ENCODE peak calls at places on chromosome 19, in five cellular contexts. One of them, this sample, is unnamed.

GRCh38 chr19:39671739-39672363 is 16.1 kb downstream of the LGALS16 start:
- DNase-seq in left ventricle myocardium inferior: no peak
- DNase-seq in astrocyte of the spinal cord: peak; percentile 20
- DNase-seq in kidney: no peak
- DNase-seq in ovary: no peak
- DNase-seq in this sample: no peak

GRCh38 chr19:45630463-45630862 is 8.7 kb downstream of the EML2 start:
- DNase-seq in left ventricle myocardium inferior: no peak
- DNase-seq in astrocyte of the spinal cord: peak; percentile 92
- DNase-seq in kidney: no peak
- DNase-seq in ovary: no peak
- DNase-seq in this sample: no peak

GRCh38 chr19:9061879-9062278 is 25.0 kb upstream of the OR1M1 start:
- DNase-seq in left ventricle myocardium inferior: no peak
- DNase-seq in astrocyte of the spinal cord: no peak
- DNase-seq in kidney: no peak
- DNase-seq in ovary: no peak
- DNase-seq in this sample: no peak

GRCh38 chr19:33464733-33465115 is 56.9 kb downstream of the PEPD start:
- DNase-seq in left ventricle myocardium inferior: no peak
- DNase-seq in astrocyte of the spinal cord: no peak
- DNase-seq in kidney: no peak
- DNase-seq in ovary: no peak
- DNase-seq in this sample: no peak

GRCh38 chr19:4227771-4228170 is 1.6 kb upstream of the EBI3 start:
- DNase-seq in left ventricle myocardium inferior: no peak
- DNase-seq in astrocyte of the spinal cord: no peak
- DNase-seq in kidney: no peak
- DNase-seq in ovary: no peak
- DNase-seq in this sample: no peak

GRCh38 chr19:2192862-2193261 is 29.1 kb downstream of the DOT1L start:
- DNase-seq in left ventricle myocardium inferior: no peak
- DNase-seq in astrocyte of the spinal cord: no peak
- DNase-seq in kidney: no peak
- DNase-seq in ovary: no peak
- DNase-seq in this sample: no peak

GRCh38 chr19:20313894-20314293 is 146.9 kb downstream of the ZNF486 start:
- DNase-seq in left ventricle myocardium inferior: no peak
- DNase-seq in astrocyte of the spinal cord: no peak
- DNase-seq in kidney: no peak
- DNase-seq in ovary: no peak
- DNase-seq in this sample: no peak

GRCh38 chr19:50803633-50804419 is 13.6 kb downstream of the ACP4 start:
- DNase-seq in left ventricle myocardium inferior: no peak
- DNase-seq in astrocyte of the spinal cord: no peak
- DNase-seq in kidney: no peak
- DNase-seq in ovary: no peak
- DNase-seq in this sample: no peak

GRCh38 chr19:48918801-48919247 is 14.7 kb upstream of the DHDH start:
- DNase-seq in left ventricle myocardium inferior: no peak
- DNase-seq in astrocyte of the spinal cord: no peak
- DNase-seq in kidney: no peak
- DNase-seq in ovary: no peak
- DNase-seq in this sample: no peak

GRCh38 chr19:34288381-34288780 is 34.0 kb downstream of the GARRE1 start:
- DNase-seq in left ventricle myocardium inferior: no peak
- DNase-seq in astrocyte of the spinal cord: no peak
- DNase-seq in kidney: no peak
- DNase-seq in ovary: no peak
- DNase-seq in this sample: no peak

GRCh38 chr19:2624537-2625091 is 77.9 kb downstream of the GNG7 start:
- DNase-seq in left ventricle myocardium inferior: peak; percentile 74
- DNase-seq in astrocyte of the spinal cord: no peak
- DNase-seq in kidney: peak; percentile 94
- DNase-seq in ovary: no peak
- DNase-seq in this sample: no peak

GRCh38 chr19:17762505-17763229 is 11.4 kb downstream of the FCHO1 start:
- DNase-seq in left ventricle myocardium inferior: no peak
- DNase-seq in astrocyte of the spinal cord: peak; percentile 61
- DNase-seq in kidney: no peak
- DNase-seq in ovary: no peak
- DNase-seq in this sample: no peak

GRCh38 chr19:49222011-49222410 is 64.4 kb downstream of the TRPM4 start:
- DNase-seq in left ventricle myocardium inferior: no peak
- DNase-seq in astrocyte of the spinal cord: no peak
- DNase-seq in kidney: no peak
- DNase-seq in ovary: no peak
- DNase-seq in this sample: no peak

GRCh38 chr19:14407889-14408640 is 11.1 kb downstream of the DDX39A start:
- DNase-seq in left ventricle myocardium inferior: no peak
- DNase-seq in astrocyte of the spinal cord: no peak
- DNase-seq in kidney: no peak
- DNase-seq in ovary: no peak
- DNase-seq in this sample: peak; percentile 43

GRCh38 chr19:13987101-13987890 is 18.8 kb downstream of the RFX1 start:
- DNase-seq in left ventricle myocardium inferior: peak; percentile 69
- DNase-seq in astrocyte of the spinal cord: no peak
- DNase-seq in kidney: peak; percentile 82
- DNase-seq in ovary: no peak
- DNase-seq in this sample: no peak

GRCh38 chr19:8150178-8150865 is 930 bp upstream of the FBN3 start:
- DNase-seq in left ventricle myocardium inferior: no peak
- DNase-seq in astrocyte of the spinal cord: no peak
- DNase-seq in kidney: no peak
- DNase-seq in ovary: no peak
- DNase-seq in this sample: no peak

GRCh38 chr19:24063312-24063711 is 23.7 kb upstream of the ZNF254 start:
- DNase-seq in left ventricle myocardium inferior: no peak
- DNase-seq in astrocyte of the spinal cord: no peak
- DNase-seq in kidney: no peak
- DNase-seq in ovary: no peak
- DNase-seq in this sample: no peak
- TF ChIP-seq CTCF in left ventricle myocardium inferior: no peak
- TF ChIP-seq CTCF in astrocyte of the spinal cord: no peak
- TF ChIP-seq CTCF in kidney: no peak
- TF ChIP-seq CTCF in ovary: no peak
- TF ChIP-seq CTCF in this sample: no peak

DNA sequence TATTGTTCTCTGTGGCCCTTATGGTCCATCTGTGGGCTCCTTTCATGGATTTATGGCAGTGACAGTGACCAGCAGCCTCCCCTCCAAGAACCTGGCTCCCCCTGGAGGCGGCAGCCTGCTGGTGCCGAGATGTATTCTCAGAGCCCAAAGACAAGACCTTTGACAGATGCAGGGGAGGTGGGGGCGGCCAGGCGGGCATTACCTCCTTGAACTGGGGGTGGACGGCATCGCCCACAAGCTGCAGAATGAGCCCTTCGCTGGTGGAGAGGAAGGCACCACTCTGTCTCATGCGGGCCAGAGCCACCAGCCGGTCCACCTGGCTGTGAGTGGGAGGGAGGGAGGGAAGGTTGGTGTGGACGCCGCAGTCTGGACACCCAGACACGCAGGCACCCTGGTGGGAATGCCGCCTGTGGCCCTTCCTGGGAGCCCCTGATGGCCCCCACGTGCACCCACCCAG is 6.6 kb downstream of the ISOC2 start:
- DNase-seq in left ventricle myocardium inferior: no peak
- DNase-seq in astrocyte of the spinal cord: no peak
- DNase-seq in kidney: no peak
- DNase-seq in ovary: no peak
- DNase-seq in this sample: no peak
- TF ChIP-seq CTCF in left ventricle myocardium inferior: peak; percentile 56
- TF ChIP-seq CTCF in astrocyte of the spinal cord: peak; percentile 87
- TF ChIP-seq CTCF in kidney: peak; percentile 16
- TF ChIP-seq CTCF in ovary: no peak
- TF ChIP-seq CTCF in this sample: peak; percentile 40

DNA sequence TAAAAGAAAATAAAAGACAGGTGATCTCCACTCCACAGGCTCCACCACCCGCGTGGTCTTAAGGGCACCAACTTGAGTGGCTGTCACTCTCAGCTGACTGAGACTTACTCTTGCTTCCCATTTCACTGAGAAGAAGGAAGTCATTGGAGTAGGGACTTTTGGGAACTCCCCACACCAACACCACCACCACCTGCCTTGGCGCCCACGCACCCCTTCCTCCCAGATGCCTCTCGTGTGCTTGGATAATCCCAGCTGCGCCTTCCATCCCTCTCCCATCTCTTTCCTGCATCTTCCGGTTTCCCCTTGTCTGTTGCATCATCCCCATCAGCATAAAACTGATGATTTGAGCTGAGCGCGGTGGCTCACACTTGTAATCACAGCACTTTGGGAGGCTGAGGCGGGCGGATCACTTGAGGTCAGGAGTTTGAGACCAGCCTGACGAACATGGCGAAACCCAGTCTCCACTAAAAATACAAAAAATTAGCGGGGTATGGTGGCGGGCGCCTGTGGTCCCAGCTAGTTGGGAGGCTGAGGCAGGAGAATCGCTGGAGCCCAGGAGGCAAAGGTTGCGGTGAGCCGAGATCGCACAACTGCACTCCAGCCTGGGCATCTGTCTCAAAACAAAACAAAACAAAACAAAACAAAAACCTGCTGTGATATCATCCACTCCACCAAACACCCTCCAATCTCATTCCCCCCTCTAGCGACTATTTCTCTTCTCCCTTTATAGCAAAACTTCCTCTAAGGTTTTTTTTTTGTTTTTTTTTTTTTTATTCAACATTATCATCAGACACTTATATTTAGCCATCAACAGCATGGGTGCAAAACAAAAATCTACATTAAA is 25.5 kb downstream of the AP2S1 start:
- DNase-seq in left ventricle myocardium inferior: no peak
- DNase-seq in astrocyte of the spinal cord: no peak
- DNase-seq in kidney: no peak
- DNase-seq in ovary: no peak
- DNase-seq in this sample: no peak
- TF ChIP-seq CTCF in left ventricle myocardium inferior: no peak
- TF ChIP-seq CTCF in astrocyte of the spinal cord: no peak
- TF ChIP-seq CTCF in kidney: no peak
- TF ChIP-seq CTCF in ovary: no peak
- TF ChIP-seq CTCF in this sample: no peak

GRCh38 chr19:12346896-12347295 is 13.5 kb upstream of the ZNF563 start:
- DNase-seq in left ventricle myocardium inferior: no peak
- DNase-seq in astrocyte of the spinal cord: no peak
- DNase-seq in kidney: no peak
- DNase-seq in ovary: no peak
- DNase-seq in this sample: no peak
- TF ChIP-seq CTCF in left ventricle myocardium inferior: no peak
- TF ChIP-seq CTCF in astrocyte of the spinal cord: no peak
- TF ChIP-seq CTCF in kidney: peak; percentile 8
- TF ChIP-seq CTCF in ovary: no peak
- TF ChIP-seq CTCF in this sample: peak; percentile 29

DNA sequence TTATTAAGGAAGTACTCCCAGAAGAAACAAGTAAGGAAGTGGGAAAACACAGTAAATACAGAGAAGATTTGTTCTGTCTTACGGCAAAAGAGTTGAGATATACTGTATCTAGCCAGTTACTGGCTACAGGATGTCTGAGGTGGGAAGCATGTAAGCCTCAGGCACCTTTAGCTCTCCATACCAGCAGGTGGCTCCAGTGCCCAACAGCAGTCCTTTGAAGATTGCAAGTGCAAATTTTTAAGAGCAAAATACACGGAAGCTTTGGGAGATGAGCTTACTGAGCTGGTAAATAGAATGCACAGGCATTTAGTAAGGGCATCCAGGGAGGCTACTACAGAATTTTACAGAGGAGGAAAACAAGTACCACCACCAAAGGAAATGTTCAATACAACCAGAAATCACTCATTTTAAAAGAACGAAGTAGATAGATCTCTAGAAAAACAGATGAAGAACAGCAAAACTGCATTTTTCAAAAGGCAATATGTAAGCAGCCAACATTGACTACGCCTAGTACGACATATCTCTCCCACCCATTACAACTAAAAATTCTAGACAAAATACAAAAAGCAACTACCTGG is 57.9 kb upstream of the VSTM2B start:
- DNase-seq in left ventricle myocardium inferior: no peak
- DNase-seq in astrocyte of the spinal cord: no peak
- DNase-seq in kidney: no peak
- DNase-seq in ovary: no peak
- DNase-seq in this sample: no peak
- TF ChIP-seq CTCF in left ventricle myocardium inferior: no peak
- TF ChIP-seq CTCF in astrocyte of the spinal cord: peak; percentile 7
- TF ChIP-seq CTCF in kidney: peak; percentile 7
- TF ChIP-seq CTCF in ovary: no peak
- TF ChIP-seq CTCF in this sample: peak; percentile 21

GRCh38 chr19:32357720-32358119 is 12.3 kb downstream of the ZNF507 start:
- DNase-seq in left ventricle myocardium inferior: no peak
- DNase-seq in astrocyte of the spinal cord: no peak
- DNase-seq in kidney: no peak
- DNase-seq in ovary: no peak
- DNase-seq in this sample: no peak
- TF ChIP-seq CTCF in left ventricle myocardium inferior: peak; percentile 24
- TF ChIP-seq CTCF in astrocyte of the spinal cord: no peak
- TF ChIP-seq CTCF in kidney: no peak
- TF ChIP-seq CTCF in ovary: no peak
- TF ChIP-seq CTCF in this sample: no peak

GRCh38 chr19:11987405-11988231 is 22.8 kb downstream of the ZNF763 start:
- DNase-seq in left ventricle myocardium inferior: peak; percentile 97
- DNase-seq in astrocyte of the spinal cord: peak; percentile 94
- DNase-seq in kidney: peak; percentile 98
- DNase-seq in ovary: peak; percentile 92
- DNase-seq in this sample: peak; percentile 88

GRCh38 chr19:11986754-11987153 is 21.9 kb downstream of the ZNF763 start:
- DNase-seq in left ventricle myocardium inferior: no peak
- DNase-seq in astrocyte of the spinal cord: no peak
- DNase-seq in kidney: no peak
- DNase-seq in ovary: no peak
- DNase-seq in this sample: no peak

GRCh38 chr19:11989112-11989456 is 24.2 kb downstream of the ZNF763 start:
- DNase-seq in left ventricle myocardium inferior: no peak
- DNase-seq in astrocyte of the spinal cord: no peak
- DNase-seq in kidney: no peak
- DNase-seq in ovary: no peak
- DNase-seq in this sample: no peak

GRCh38 chr19:11982526-11982925 is 17.7 kb downstream of the ZNF763 start:
- DNase-seq in left ventricle myocardium inferior: no peak
- DNase-seq in astrocyte of the spinal cord: no peak
- DNase-seq in kidney: no peak
- DNase-seq in ovary: no peak
- DNase-seq in this sample: no peak

DNA sequence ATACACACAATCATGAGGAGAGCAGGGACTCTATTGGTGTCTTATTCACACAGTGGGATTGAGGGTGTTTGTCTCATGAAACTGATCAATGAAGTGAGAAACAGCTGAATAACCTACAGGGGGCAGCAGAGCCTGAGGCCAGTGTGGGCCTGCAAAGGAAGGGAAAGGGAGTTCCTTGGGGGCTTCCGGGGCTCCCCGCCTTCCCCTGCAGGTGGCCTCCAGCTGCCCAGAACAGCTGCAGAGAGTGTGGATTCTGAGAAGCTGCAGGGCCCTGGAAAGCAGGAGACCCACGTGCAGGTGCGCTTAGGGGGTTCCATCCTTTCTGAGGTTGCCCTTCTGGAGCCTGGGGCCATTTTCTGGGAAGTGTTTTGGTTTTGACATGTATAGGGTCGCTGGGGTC is 20.1 kb downstream of the ZNF763 start:
- DNase-seq in left ventricle myocardium inferior: no peak
- DNase-seq in astrocyte of the spinal cord: no peak
- DNase-seq in kidney: no peak
- DNase-seq in ovary: no peak
- DNase-seq in this sample: no peak
- TF ChIP-seq CTCF in left ventricle myocardium inferior: peak; percentile 19
- TF ChIP-seq CTCF in astrocyte of the spinal cord: no peak
- TF ChIP-seq CTCF in kidney: no peak
- TF ChIP-seq CTCF in ovary: no peak
- TF ChIP-seq CTCF in this sample: no peak